ENCODE peak calls at places on chromosome 4, in four cellular contexts. G is colonic mucosa, N is cardiac fibroblast, J is dorsolateral prefrontal cortex. A is an unnamed sample.

GRCh38 chr4:38266616-38267015 is 306.4 kb downstream of the PTTG2 start:
- DNase-seq in G (peak), N (no peak), J (peak), A (peak)

GRCh38 chr4:54668031-54668611 is 10.4 kb downstream of the KIT start:
- DNase-seq in G (no peak), N (no peak), J (no peak), A (no peak)

GRCh38 chr4:158821228-158822009 is 52.6 kb downstream of the FNIP2 start:
- DNase-seq in G (no peak), N (no peak), J (no peak), A (no peak)

GRCh38 chr4:38943355-38943754 is 75.7 kb downstream of the FAM114A1 start:
- DNase-seq in G (peak), N (peak), J (no peak), A (no peak)

GRCh38 chr4:148375581-148375980 is 66.6 kb downstream of the NR3C2 start:
- DNase-seq in G (no peak), N (no peak), J (no peak), A (no peak)

GRCh38 chr4:90537491-90537890 is 410.3 kb downstream of the CCSER1 start:
- DNase-seq in G (no peak), N (no peak), J (no peak), A (no peak)

GRCh38 chr4:150136481-150136880 is 58.2 kb downstream of the DCLK2 start:
- DNase-seq in G (no peak), N (peak), J (no peak), A (no peak)

GRCh38 chr4:180057198-180057821 is 2185.9 kb upstream of the TENM3 start:
- DNase-seq in G (no peak), N (no peak), J (no peak), A (no peak)

GRCh38 chr4:99833766-99834165 is 17.1 kb downstream of the DAPP1 start:
- DNase-seq in G (no peak), N (no peak), J (no peak), A (no peak)

DNA sequence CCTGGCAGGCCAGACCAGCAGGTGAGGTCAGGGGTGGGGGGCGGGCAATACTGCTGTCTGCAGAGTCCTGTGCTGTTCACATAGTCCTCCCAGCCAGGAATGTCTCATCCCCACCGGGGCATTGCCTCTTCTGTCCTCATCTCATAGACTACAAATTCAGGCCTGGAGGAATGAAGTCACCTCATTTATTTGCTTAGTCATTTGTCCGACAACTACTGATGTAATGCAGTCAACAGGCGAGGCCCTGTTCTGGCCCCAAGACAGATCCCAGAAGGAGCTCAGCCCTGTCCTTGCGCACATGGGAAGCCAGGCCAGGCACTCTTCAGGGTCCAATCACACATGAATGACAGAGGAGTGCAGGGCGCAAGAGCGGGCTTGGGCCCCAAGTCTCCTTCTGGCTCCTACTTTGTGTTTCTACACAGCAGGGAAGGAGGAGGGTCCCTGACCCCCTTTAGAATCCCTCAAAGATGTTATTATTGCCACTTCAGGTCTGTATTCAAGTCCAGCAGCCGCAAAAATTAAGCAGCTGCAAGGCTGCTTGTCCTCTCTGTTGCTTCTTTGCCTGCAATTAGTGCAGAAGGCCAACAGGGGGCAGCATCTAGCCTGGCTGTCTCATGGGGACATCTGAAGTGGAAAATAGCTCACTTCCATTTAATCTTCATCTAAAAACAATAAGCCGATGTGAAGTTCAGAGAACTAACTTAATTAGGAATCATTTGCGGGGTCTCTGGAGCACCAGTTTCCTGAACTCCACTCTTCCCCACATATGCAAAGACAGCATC is 15.2 kb upstream of the HMX1 start:
- DNase-seq in G (no peak), N (no peak), J (no peak), A (peak)
- TF ChIP-seq CTCF in G (no peak), N (peak), J (no peak), A (peak)

GRCh38 chr4:15149842-15150592 is 147.7 kb downstream of the CPEB2 start:
- DNase-seq in G (peak), N (peak), J (peak), A (peak)
- TF ChIP-seq CTCF in G (no peak), N (peak), J (peak), A (no peak)

DNA sequence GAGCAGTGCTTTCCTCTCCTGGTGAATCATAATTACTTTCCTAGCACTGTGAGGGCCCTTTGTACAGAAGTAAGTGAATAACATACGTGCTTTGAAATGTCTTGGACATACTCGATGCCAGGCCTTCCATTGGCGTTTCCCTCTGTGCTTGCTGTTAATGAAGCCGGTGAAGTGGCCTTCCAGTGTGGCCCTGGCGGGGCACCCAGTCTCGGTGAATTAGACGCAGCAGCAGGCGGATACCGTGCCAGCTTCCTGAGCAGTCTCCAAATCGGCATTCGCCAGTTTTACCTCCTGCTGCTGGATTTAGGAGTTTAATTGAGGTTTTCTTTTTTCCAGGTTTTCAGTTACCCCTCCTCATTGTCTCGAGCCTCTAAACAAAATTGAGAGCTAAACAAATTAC is 132.3 kb downstream of the HMX1 start:
- DNase-seq in G (no peak), N (no peak), J (peak), A (no peak)
- TF ChIP-seq CTCF in G (no peak), N (no peak), J (no peak), A (no peak)

GRCh38 chr4:762211-763190 is 56.9 kb downstream of the PCGF3 start:
- DNase-seq in G (no peak), N (peak), J (peak), A (peak)
- TF ChIP-seq CTCF in G (no peak), N (peak), J (peak), A (no peak)